ENCODE peak calls at places on chromosomes 1 and 21, in four cellular contexts. X, P, E and H are unnamed samples.

GRCh38 chr1:110319332-110320167 is 19.6 kb upstream of the RBM15 start:
- ATAC-seq in E (peak; percentile 21), P (no peak), X (no peak), H (no peak)

GRCh38 chr1:59779949-59780348 is 34.8 kb upstream of the HOOK1 start:
- ATAC-seq in X (no peak), P (no peak), E (no peak), H (no peak)

GRCh38 chr21:36113647-36114428 is 21.0 kb upstream of the CBR3 start:
- ATAC-seq in E (peak; percentile 86), X (peak; percentile 87), P (no peak), H (peak; percentile 42)

GRCh38 chr1:91406773-91407389 is 2.2 kb upstream of the HFM1 start:
- ATAC-seq in E (no peak), P (no peak), X (no peak), H (no peak)

GRCh38 chr1:226626577-226626956 is 78.0 kb downstream of the STUM start:
- ATAC-seq in X (peak; percentile 95), E (peak; percentile 33), P (peak; percentile 89), H (peak; percentile 89)

GRCh38 chr1:17539526-17540254 is at the start of gene ARHGEF10L:
- ATAC-seq in P (peak; percentile 31), X (no peak), E (peak; percentile 29), H (no peak)

GRCh38 chr1:244283772-244284171 is 167.9 kb downstream of the ADSS2 start:
- ATAC-seq in X (no peak), E (no peak), P (no peak), H (no peak)

GRCh38 chr1:11384170-11384554 is 94.8 kb upstream of the DISP3 start:
- ATAC-seq in P (no peak), X (peak; percentile 48), E (no peak), H (peak; percentile 81)